ENCODE peak calls at places on chromosomes 7 and 10, in ten cellular contexts. S is adrenal gland, D is left ventricle myocardium inferior, M is ovary, I is H1, X is transverse colon, K is fibroblast of the aortic adventitia, Z is HCT116, C is astrocyte of the spinal cord, P is stomach. J is an unnamed sample.

GRCh38 chr10:3935933-3936359 is 150.9 kb upstream of the KLF6 start:
- DNase-seq in M (no peak), X (peak; percentile 79), I (no peak), K (no peak), D (no peak), C (peak; percentile 33), Z (no peak), S (no peak), P (peak; percentile 80), J (no peak)

GRCh38 chr7:33040803-33041516 is 21.6 kb downstream of the NT5C3A start:
- DNase-seq in I (no peak), M (no peak), D (no peak), X (peak; percentile 80), C (no peak), Z (no peak), K (peak; percentile 61), S (peak; percentile 45), P (peak; percentile 66), J (no peak)

GRCh38 chr10:124357583-124357930 is 61.2 kb downstream of the OAT start:
- DNase-seq in S (no peak), K (no peak), M (no peak), D (no peak), P (no peak), X (no peak), Z (no peak), I (no peak), C (no peak), J (no peak)

GRCh38 chr7:129438281-129438838 is 4.1 kb downstream of the STRIP2 start:
- DNase-seq in I (no peak), P (no peak), K (no peak), D (no peak), Z (no peak), S (no peak), C (no peak), M (no peak), X (no peak), J (no peak)

GRCh38 chr7:154789404-154789803 is 213.5 kb downstream of the PAXIP1 start:
- DNase-seq in K (no peak), I (peak; percentile 62), D (no peak), P (no peak), C (no peak), Z (peak; percentile 8), M (no peak), X (no peak), S (no peak), J (no peak)

GRCh38 chr7:20107582-20107981 is 109.6 kb downstream of the MACC1 start:
- DNase-seq in D (no peak), C (no peak), K (peak; percentile 60), P (no peak), X (no peak), M (no peak), S (no peak), I (no peak), Z (no peak), J (no peak)

GRCh38 chr7:98171449-98171848 is 39.8 kb upstream of the BHLHA15 start:
- DNase-seq in X (no peak), P (no peak), Z (no peak), D (no peak), K (no peak), M (no peak), I (no peak), S (no peak), C (no peak), J (no peak)

GRCh38 chr7:55054758-55055157 is 35.9 kb downstream of the EGFR start:
- DNase-seq in C (no peak), S (no peak), K (no peak), P (no peak), X (no peak), M (no peak), Z (no peak), D (no peak), I (no peak), J (no peak)

GRCh38 chr7:118153551-118154177 is 30.3 kb upstream of the LSM8 start:
- DNase-seq in P (no peak), I (no peak), Z (peak; percentile 28), C (peak; percentile 38), X (peak; percentile 12), M (no peak), K (peak; percentile 53), S (no peak), D (no peak), J (no peak)

GRCh38 chr10:95247881-95248583 is 42.8 kb downstream of the PDLIM1 start:
- DNase-seq in M (no peak), K (no peak), S (peak; percentile 8), P (no peak), D (no peak), Z (no peak), X (no peak), I (peak; percentile 47), C (no peak), J (no peak)

GRCh38 chr10:118725784-118726507 is 28.8 kb downstream of the CACUL1 start:
- DNase-seq in I (no peak), M (no peak), S (no peak), K (peak; percentile 36), C (no peak), Z (no peak), P (no peak), X (no peak), D (no peak), J (no peak)

GRCh38 chr7:113015038-113015645 is 71.5 kb downstream of the GPR85 start:
- DNase-seq in Z (peak; percentile 27), M (no peak), C (peak; percentile 46), I (no peak), K (peak; percentile 71), X (no peak), P (no peak), D (no peak), S (no peak), J (no peak)

GRCh38 chr7:22565315-22565811 is 65.4 kb upstream of the STEAP1B start:
- DNase-seq in Z (no peak), C (peak; percentile 75), P (no peak), S (no peak), X (no peak), K (peak; percentile 69), I (no peak), D (no peak), M (no peak), J (no peak)

GRCh38 chr7:8133188-8133848 is 128.6 kb downstream of the ICA1 start:
- DNase-seq in D (no peak), P (no peak), M (no peak), Z (no peak), X (no peak), I (no peak), K (no peak), S (no peak), C (no peak), J (no peak)

GRCh38 chr10:12727832-12728215 is 273.7 kb downstream of the CCDC3 start:
- DNase-seq in I (no peak), C (peak; percentile 31), K (no peak), Z (no peak), D (no peak), X (peak; percentile 60), P (no peak), M (no peak), S (peak; percentile 28), J (no peak)

GRCh38 chr10:93224005-93224779 is 150.5 kb downstream of the CYP26A1 start:
- DNase-seq in I (no peak), C (no peak), Z (no peak), D (no peak), K (no peak), M (no peak), X (no peak), P (no peak), S (no peak), J (no peak)
- TF ChIP-seq CTCF in I (peak; percentile 12), C (no peak), Z (no peak), D (no peak), K (no peak), M (no peak), X (no peak), P (no peak), S (no peak), J (no peak)

DNA sequence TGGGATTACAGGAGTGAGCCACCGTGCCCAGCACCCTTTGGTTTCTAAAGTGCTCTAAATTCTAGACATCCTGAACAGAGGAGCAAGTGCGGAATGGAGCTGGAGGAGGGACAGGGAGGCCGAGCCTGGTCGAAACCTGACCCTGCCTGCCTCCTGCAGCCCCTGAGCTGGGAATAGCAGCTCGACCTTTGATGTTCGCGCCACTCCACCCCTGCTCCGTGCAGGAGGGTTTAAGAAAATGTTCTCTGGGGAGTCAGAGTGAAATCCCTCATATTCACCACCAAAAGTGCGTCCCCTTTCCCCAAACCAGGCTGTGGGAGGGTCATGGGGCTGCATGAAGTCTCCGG is 1.8 kb downstream of the PGAM2 start:
- DNase-seq in Z (no peak), C (no peak), I (no peak), S (no peak), K (no peak), X (peak; percentile 0), P (no peak), D (no peak), M (no peak), J (no peak)
- H3K4me3 ChIP-seq in Z (no peak overlapping the region), C (no peak overlapping the region), I (peak overlapping the region; percentile 35), S (no peak overlapping the region), K (no peak overlapping the region), X (no peak overlapping the region), P (no peak overlapping the region), D (peak overlapping the region; percentile 74), M (no peak overlapping the region), J (no peak overlapping the region)

DNA sequence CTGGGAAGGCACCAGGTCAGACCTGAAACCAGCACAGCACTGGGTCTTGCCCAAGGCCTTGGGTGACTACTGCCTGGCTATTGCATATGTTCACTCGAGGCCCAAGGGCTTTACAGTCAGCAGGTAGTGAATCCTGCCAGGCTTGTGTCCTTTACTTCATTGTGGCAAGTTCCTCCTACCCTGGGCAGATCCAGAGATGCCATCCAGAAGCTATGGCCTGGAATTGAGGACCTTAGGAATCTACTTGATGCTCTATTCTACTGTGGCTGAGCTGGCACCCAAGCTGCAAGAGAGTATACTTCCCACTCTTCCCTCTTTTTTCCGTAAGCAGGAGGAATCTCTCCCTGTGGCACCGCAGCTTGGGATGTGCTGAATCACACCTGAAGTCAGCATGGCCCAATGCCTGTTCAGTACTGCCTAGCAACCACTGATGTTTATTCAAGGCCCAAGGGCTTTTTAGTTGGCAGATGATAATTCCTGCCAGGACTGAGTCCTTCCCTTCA is 246.7 kb upstream of the CTBP2 start:
- DNase-seq in P (peak; percentile 47), I (no peak), C (peak; percentile 45), M (no peak), X (no peak), K (peak; percentile 27), D (no peak), S (no peak), Z (peak; percentile 18), J (no peak)
- TF ChIP-seq CTCF in P (no peak), I (no peak), C (no peak), M (no peak), X (no peak), K (no peak), D (no peak), S (no peak), Z (no peak), J (no peak)

DNA sequence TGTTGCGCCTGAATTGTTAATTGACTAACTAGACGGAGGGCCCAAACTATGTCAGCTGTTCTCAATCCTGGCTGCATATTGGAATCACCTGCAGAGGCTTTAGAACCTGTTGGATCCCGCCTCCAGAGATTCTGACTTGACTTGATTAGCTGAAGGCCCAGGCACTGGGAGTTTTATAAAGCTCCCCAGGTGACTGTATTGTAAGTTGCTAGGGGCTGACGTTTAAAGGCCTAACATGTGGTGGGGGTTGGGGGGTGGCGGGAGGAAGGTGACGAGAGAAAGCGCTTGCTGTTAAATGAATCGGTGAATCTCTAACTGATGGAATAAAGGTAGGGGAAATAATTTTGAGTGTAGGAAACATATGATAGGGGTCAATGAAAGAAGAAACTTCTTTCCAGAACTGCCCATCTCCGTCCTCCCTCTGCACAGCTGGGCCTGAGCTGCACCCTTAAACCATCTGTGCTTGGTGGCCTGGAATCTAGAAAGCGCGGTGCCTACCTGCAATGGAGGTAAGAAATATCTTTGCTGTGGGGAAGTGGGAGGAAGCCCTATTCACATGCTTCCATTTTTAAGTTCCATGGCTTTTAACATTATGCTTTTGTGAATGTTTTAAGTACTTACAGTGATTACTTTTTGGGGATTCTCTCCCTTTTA is 225.0 kb upstream of the FAM3C start:
- DNase-seq in I (peak; percentile 51), M (no peak), X (no peak), K (no peak), D (no peak), S (no peak), P (no peak), Z (no peak), C (no peak), J (no peak)
- H3K4me3 ChIP-seq in I (peak overlapping the region; percentile 47), M (no peak overlapping the region), X (no peak overlapping the region), K (no peak overlapping the region), D (no peak overlapping the region), S (no peak overlapping the region), P (no peak overlapping the region), Z (no peak overlapping the region), C (no peak overlapping the region), J (no peak overlapping the region)

J was measured in AG04449.